ENCODE peak calls at places on chromosome 3, in nine cellular contexts. One of them, this sample, is unnamed.

GRCh38 chr3:101813817-101814440 is 34.9 kb downstream of the NXPE3 start:
- DNase-seq in upper lobe of right lung: no peak
- DNase-seq in tibial nerve: no peak
- DNase-seq in mammary epithelial cell: no peak
- DNase-seq in stomach: no peak
- DNase-seq in mucosa of descending colon: no peak
- DNase-seq in psoas muscle: no peak
- DNase-seq in thoracic aorta: no peak
- DNase-seq in HAP-1: no peak
- DNase-seq in this sample: no peak

GRCh38 chr3:52072020-52072419 is 15.6 kb upstream of the DUSP7 start:
- DNase-seq in HAP-1: no peak
- DNase-seq in upper lobe of right lung: peak; percentile 82
- DNase-seq in stomach: no peak
- DNase-seq in mammary epithelial cell: no peak
- DNase-seq in thoracic aorta: no peak
- DNase-seq in psoas muscle: no peak
- DNase-seq in tibial nerve: no peak
- DNase-seq in mucosa of descending colon: no peak
- DNase-seq in this sample: no peak

GRCh38 chr3:185744997-185745843 is 79.6 kb downstream of the IGF2BP2 start:
- DNase-seq in tibial nerve: no peak
- DNase-seq in stomach: no peak
- DNase-seq in mucosa of descending colon: peak; percentile 35
- DNase-seq in mammary epithelial cell: peak; percentile 96
- DNase-seq in thoracic aorta: no peak
- DNase-seq in HAP-1: no peak
- DNase-seq in psoas muscle: no peak
- DNase-seq in upper lobe of right lung: no peak
- DNase-seq in this sample: peak; percentile 80

GRCh38 chr3:120821426-120821825 is 78.9 kb downstream of the GTF2E1 start:
- DNase-seq in tibial nerve: no peak
- DNase-seq in HAP-1: no peak
- DNase-seq in psoas muscle: no peak
- DNase-seq in mammary epithelial cell: no peak
- DNase-seq in mucosa of descending colon: no peak
- DNase-seq in thoracic aorta: no peak
- DNase-seq in upper lobe of right lung: no peak
- DNase-seq in stomach: no peak
- DNase-seq in this sample: no peak

GRCh38 chr3:20256144-20256543 is 70.1 kb upstream of the SGO1 start:
- DNase-seq in mucosa of descending colon: no peak
- DNase-seq in tibial nerve: no peak
- DNase-seq in mammary epithelial cell: peak; percentile 59
- DNase-seq in psoas muscle: no peak
- DNase-seq in upper lobe of right lung: no peak
- DNase-seq in stomach: no peak
- DNase-seq in thoracic aorta: no peak
- DNase-seq in HAP-1: no peak
- DNase-seq in this sample: no peak

GRCh38 chr3:140942221-140943104 is 827 bp downstream of the SLC25A36 start:
- DNase-seq in psoas muscle: peak; percentile 73
- DNase-seq in HAP-1: peak; percentile 75
- DNase-seq in mammary epithelial cell: peak; percentile 55
- DNase-seq in stomach: peak; percentile 56
- DNase-seq in tibial nerve: peak; percentile 17
- DNase-seq in thoracic aorta: no peak
- DNase-seq in upper lobe of right lung: peak; percentile 85
- DNase-seq in mucosa of descending colon: peak; percentile 66
- DNase-seq in this sample: peak; percentile 79

GRCh38 chr3:31105438-31106077 is 211.1 kb upstream of the GADL1 start:
- DNase-seq in HAP-1: no peak
- DNase-seq in thoracic aorta: no peak
- DNase-seq in mammary epithelial cell: peak; percentile 97
- DNase-seq in stomach: no peak
- DNase-seq in psoas muscle: no peak
- DNase-seq in upper lobe of right lung: no peak
- DNase-seq in mucosa of descending colon: no peak
- DNase-seq in tibial nerve: no peak
- DNase-seq in this sample: peak; percentile 69

GRCh38 chr3:58613236-58614132 is 36.3 kb upstream of the FAM107A start:
- DNase-seq in mucosa of descending colon: no peak
- DNase-seq in HAP-1: no peak
- DNase-seq in stomach: no peak
- DNase-seq in thoracic aorta: no peak
- DNase-seq in upper lobe of right lung: no peak
- DNase-seq in tibial nerve: no peak
- DNase-seq in mammary epithelial cell: no peak
- DNase-seq in psoas muscle: no peak
- DNase-seq in this sample: peak; percentile 97

GRCh38 chr3:84547971-84548970 is 410.5 kb upstream of the CADM2 start:
- DNase-seq in upper lobe of right lung: no peak
- DNase-seq in mucosa of descending colon: no peak
- DNase-seq in stomach: no peak
- DNase-seq in HAP-1: peak; percentile 50
- DNase-seq in tibial nerve: no peak
- DNase-seq in psoas muscle: peak; percentile 48
- DNase-seq in thoracic aorta: no peak
- DNase-seq in mammary epithelial cell: peak; percentile 16
- DNase-seq in this sample: peak; percentile 32

GRCh38 chr3:156516951-156517350 is 38.0 kb downstream of the SSR3 start:
- DNase-seq in HAP-1: no peak
- DNase-seq in upper lobe of right lung: no peak
- DNase-seq in mucosa of descending colon: no peak
- DNase-seq in psoas muscle: no peak
- DNase-seq in thoracic aorta: no peak
- DNase-seq in mammary epithelial cell: no peak
- DNase-seq in tibial nerve: no peak
- DNase-seq in stomach: no peak
- DNase-seq in this sample: no peak

GRCh38 chr3:181561130-181561529 is 150.6 kb upstream of the SOX2 start:
- DNase-seq in mucosa of descending colon: no peak
- DNase-seq in tibial nerve: no peak
- DNase-seq in thoracic aorta: no peak
- DNase-seq in mammary epithelial cell: no peak
- DNase-seq in HAP-1: no peak
- DNase-seq in psoas muscle: no peak
- DNase-seq in stomach: no peak
- DNase-seq in upper lobe of right lung: no peak
- DNase-seq in this sample: no peak

DNA sequence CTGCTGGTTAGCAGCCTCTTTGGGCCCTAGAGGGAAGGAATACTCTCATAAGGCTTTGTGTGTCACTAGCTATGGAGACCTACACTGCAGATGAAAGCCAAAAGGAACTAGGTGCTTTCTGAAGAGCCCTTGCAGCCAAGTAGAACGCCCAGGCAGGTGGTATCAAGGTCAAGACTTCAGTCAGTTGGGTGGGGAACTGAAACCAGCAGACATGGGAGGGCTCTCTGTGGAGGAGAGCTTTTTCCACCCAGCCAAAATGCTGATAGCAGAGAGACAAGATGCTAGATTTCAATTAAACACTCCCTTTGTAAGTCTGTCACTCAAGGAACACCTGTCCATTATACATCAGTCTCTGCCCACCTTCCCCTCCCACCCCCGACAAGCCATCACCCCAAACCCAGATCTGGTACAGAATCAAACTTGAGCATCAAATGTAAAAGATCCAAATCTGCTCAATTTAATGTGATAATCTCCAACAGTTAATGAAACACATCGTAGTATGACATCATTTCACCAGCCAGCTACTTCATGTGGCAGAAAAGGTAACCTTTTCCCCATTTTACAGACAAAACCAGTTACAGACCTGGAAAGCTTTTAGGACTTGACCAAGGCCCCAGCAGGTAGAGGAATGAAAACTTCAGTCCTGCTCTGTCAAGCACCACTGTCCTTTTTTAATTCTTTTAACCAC is 14.6 kb downstream of the MRPS25 start:
- DNase-seq in mucosa of descending colon: no peak
- DNase-seq in HAP-1: no peak
- DNase-seq in tibial nerve: no peak
- DNase-seq in psoas muscle: no peak
- DNase-seq in mammary epithelial cell: no peak
- DNase-seq in stomach: no peak
- DNase-seq in upper lobe of right lung: no peak
- DNase-seq in thoracic aorta: no peak
- DNase-seq in this sample: no peak
- H3K36me3 ChIP-seq in mucosa of descending colon: no peaks in the 10 kb centered on the region
- H3K36me3 ChIP-seq in HAP-1: peaks cover 86% of the 10 kb centered on the region
- H3K36me3 ChIP-seq in tibial nerve: peaks cover 3% of the 10 kb centered on the region
- H3K36me3 ChIP-seq in psoas muscle: peaks cover 26% of the 10 kb centered on the region
- H3K36me3 ChIP-seq in mammary epithelial cell: peaks cover 44% of the 10 kb centered on the region
- H3K36me3 ChIP-seq in stomach: peaks cover 86% of the 10 kb centered on the region
- H3K36me3 ChIP-seq in upper lobe of right lung: peaks cover 77% of the 10 kb centered on the region
- H3K36me3 ChIP-seq in thoracic aorta: peaks cover 27% of the 10 kb centered on the region
- H3K36me3 ChIP-seq in this sample: peaks cover 24% of the 10 kb centered on the region

GRCh38 chr3:14133188-14133800 is 8.4 kb downstream of the TMEM43 start:
- DNase-seq in psoas muscle: no peak
- DNase-seq in tibial nerve: no peak
- DNase-seq in upper lobe of right lung: no peak
- DNase-seq in stomach: no peak
- DNase-seq in mammary epithelial cell: no peak
- DNase-seq in thoracic aorta: no peak
- DNase-seq in mucosa of descending colon: peak; percentile 78
- DNase-seq in HAP-1: no peak
- DNase-seq in this sample: no peak
- H3K36me3 ChIP-seq in psoas muscle: peaks cover 16% of the 10 kb centered on the region
- H3K36me3 ChIP-seq in tibial nerve: peaks cover 7% of the 10 kb centered on the region
- H3K36me3 ChIP-seq in upper lobe of right lung: peaks cover 87% of the 10 kb centered on the region
- H3K36me3 ChIP-seq in stomach: peaks cover 98% of the 10 kb centered on the region
- H3K36me3 ChIP-seq in mammary epithelial cell: peaks cover 58% of the 10 kb centered on the region
- H3K36me3 ChIP-seq in thoracic aorta: peaks cover 74% of the 10 kb centered on the region
- H3K36me3 ChIP-seq in mucosa of descending colon: peaks cover 16% of the 10 kb centered on the region
- H3K36me3 ChIP-seq in HAP-1: peaks cover 73% of the 10 kb centered on the region
- H3K36me3 ChIP-seq in this sample: peaks cover 61% of the 10 kb centered on the region

DNA sequence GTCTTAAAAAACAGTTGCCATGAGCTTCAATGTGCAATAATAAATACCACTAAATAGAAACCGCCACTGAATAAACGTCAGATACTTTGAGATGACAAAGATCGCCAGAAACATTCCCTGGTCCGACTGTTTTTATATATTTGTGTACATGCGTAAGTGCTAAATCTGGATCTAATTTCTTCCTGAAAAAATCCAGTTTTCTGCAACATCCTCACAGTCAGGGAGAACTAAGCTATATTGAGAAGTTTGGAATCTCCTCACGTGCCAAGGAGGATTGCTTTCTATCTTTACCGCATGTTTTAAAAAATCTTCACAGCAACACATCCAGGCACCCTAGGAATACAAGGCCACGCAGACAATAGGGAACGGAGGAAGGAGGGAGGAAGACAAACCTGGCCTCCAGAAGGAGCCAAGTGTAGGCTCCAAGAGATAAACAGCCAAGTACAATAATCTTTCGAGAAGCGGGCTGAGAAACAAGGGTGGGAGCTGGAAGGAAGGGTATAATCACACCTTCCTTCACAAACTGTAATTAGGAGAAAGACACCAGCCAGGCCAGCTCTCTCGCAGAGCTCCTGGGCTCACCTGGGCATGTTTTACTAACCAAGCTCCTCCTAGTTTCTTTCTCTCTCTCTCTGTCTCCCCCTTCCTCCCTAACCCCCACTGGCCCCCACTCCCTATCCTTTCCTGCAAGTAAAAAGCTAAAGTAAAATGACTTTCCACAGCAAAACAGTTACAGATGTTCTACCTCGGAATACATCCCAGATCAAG is 5.6 kb downstream of the VGLL4 start:
- DNase-seq in HAP-1: no peak
- DNase-seq in psoas muscle: no peak
- DNase-seq in thoracic aorta: no peak
- DNase-seq in stomach: no peak
- DNase-seq in tibial nerve: no peak
- DNase-seq in mucosa of descending colon: no peak
- DNase-seq in upper lobe of right lung: no peak
- DNase-seq in mammary epithelial cell: peak; percentile 36
- DNase-seq in this sample: peak; percentile 17
- H3K36me3 ChIP-seq in HAP-1: no peaks in the 10 kb centered on the region
- H3K36me3 ChIP-seq in psoas muscle: no peaks in the 10 kb centered on the region
- H3K36me3 ChIP-seq in thoracic aorta: no peaks in the 10 kb centered on the region
- H3K36me3 ChIP-seq in stomach: no peaks in the 10 kb centered on the region
- H3K36me3 ChIP-seq in tibial nerve: no peaks in the 10 kb centered on the region
- H3K36me3 ChIP-seq in mucosa of descending colon: no peaks in the 10 kb centered on the region
- H3K36me3 ChIP-seq in upper lobe of right lung: no peaks in the 10 kb centered on the region
- H3K36me3 ChIP-seq in mammary epithelial cell: no peaks in the 10 kb centered on the region
- H3K36me3 ChIP-seq in this sample: peaks cover 8% of the 10 kb centered on the region

GRCh38 chr3:46537316-46537715 is 28.8 kb downstream of the LRRC2 start:
- DNase-seq in tibial nerve: no peak
- DNase-seq in mucosa of descending colon: no peak
- DNase-seq in mammary epithelial cell: no peak
- DNase-seq in HAP-1: no peak
- DNase-seq in thoracic aorta: no peak
- DNase-seq in stomach: no peak
- DNase-seq in psoas muscle: no peak
- DNase-seq in upper lobe of right lung: no peak
- DNase-seq in this sample: no peak

GRCh38 chr3:46537789-46538188 is 28.3 kb downstream of the LRRC2 start:
- DNase-seq in mammary epithelial cell: no peak
- DNase-seq in mucosa of descending colon: no peak
- DNase-seq in HAP-1: no peak
- DNase-seq in upper lobe of right lung: no peak
- DNase-seq in stomach: no peak
- DNase-seq in psoas muscle: no peak
- DNase-seq in tibial nerve: no peak
- DNase-seq in thoracic aorta: no peak
- DNase-seq in this sample: no peak

GRCh38 chr3:46539443-46540005 is 26.6 kb downstream of the LRRC2 start:
- DNase-seq in thoracic aorta: no peak
- DNase-seq in stomach: no peak
- DNase-seq in mucosa of descending colon: no peak
- DNase-seq in upper lobe of right lung: no peak
- DNase-seq in mammary epithelial cell: no peak
- DNase-seq in tibial nerve: no peak
- DNase-seq in psoas muscle: no peak
- DNase-seq in HAP-1: no peak
- DNase-seq in this sample: no peak

GRCh38 chr3:46540550-46540949 is 25.6 kb downstream of the LRRC2 start:
- DNase-seq in tibial nerve: no peak
- DNase-seq in mammary epithelial cell: no peak
- DNase-seq in mucosa of descending colon: no peak
- DNase-seq in thoracic aorta: no peak
- DNase-seq in stomach: no peak
- DNase-seq in upper lobe of right lung: no peak
- DNase-seq in HAP-1: no peak
- DNase-seq in psoas muscle: no peak
- DNase-seq in this sample: no peak

DNA sequence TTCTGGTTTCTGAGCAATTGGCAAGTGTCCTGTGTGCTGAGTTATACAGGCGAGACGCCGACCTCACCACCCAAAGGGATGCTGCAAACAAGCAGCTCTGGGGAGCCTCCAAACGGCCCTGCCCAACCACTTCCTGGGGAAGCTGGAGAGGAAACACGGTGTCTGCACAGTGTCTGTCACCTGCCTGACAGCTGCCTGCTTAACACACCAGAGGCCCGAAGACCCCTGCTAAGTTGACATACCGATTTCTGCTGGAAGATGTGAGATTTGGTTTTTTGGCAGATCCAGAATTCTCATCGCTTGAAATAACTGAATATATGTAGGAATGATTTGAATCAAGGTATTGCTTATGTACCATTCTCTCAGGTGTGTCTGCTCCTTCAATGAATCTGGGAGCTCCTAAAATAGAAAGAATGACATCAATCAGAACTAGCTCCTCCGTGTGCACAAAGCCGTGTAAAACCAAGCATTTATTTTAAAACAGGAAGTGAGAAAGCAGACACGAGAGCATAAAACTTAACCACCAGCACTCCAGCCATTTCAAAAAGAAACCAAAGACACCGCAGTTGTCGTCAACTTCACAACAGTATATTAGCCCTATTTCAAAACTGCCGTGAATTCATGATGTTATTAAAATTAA is 27.2 kb downstream of the LRRC2 start:
- DNase-seq in psoas muscle: peak; percentile 73
- DNase-seq in stomach: peak; percentile 63
- DNase-seq in mucosa of descending colon: peak; percentile 67
- DNase-seq in mammary epithelial cell: no peak
- DNase-seq in thoracic aorta: no peak
- DNase-seq in tibial nerve: peak; percentile 20
- DNase-seq in HAP-1: no peak
- DNase-seq in upper lobe of right lung: peak; percentile 73
- DNase-seq in this sample: peak; percentile 83
- H3K36me3 ChIP-seq in psoas muscle: peaks cover 3% of the 10 kb centered on the region
- H3K36me3 ChIP-seq in stomach: no peaks in the 10 kb centered on the region
- H3K36me3 ChIP-seq in mucosa of descending colon: no peaks in the 10 kb centered on the region
- H3K36me3 ChIP-seq in mammary epithelial cell: no peaks in the 10 kb centered on the region
- H3K36me3 ChIP-seq in thoracic aorta: no peaks in the 10 kb centered on the region
- H3K36me3 ChIP-seq in tibial nerve: no peaks in the 10 kb centered on the region
- H3K36me3 ChIP-seq in HAP-1: no peaks in the 10 kb centered on the region
- H3K36me3 ChIP-seq in upper lobe of right lung: no peaks in the 10 kb centered on the region
- H3K36me3 ChIP-seq in this sample: no peaks in the 10 kb centered on the region